ENCODE peak calls at places on chromosomes 2 and 18, in six cellular contexts. V is small intestine; R is adipocyte; K is NT2/D1; P is right lobe of liver; U is CD8-positive, alpha-beta memory T cell. F is an unnamed sample. For H3K9me3 and H3K4me1, the result is how much of the 10 kb centered on the place peaks cover.

GRCh38 chr2:60520477-60520876 is 33.0 kb downstream of the BCL11A start:
- DNase-seq in V (no peak), U (no peak), R (no peak), K (peak), P (no peak), F (no peak)

GRCh38 chr2:42054657-42055430 is 7.0 kb downstream of the PKDCC start:
- DNase-seq in K (no peak), V (peak), U (no peak), R (no peak), P (no peak), F (no peak)

GRCh38 chr2:128347701-128348504 is 29.2 kb upstream of the HS6ST1 start:
- DNase-seq in R (peak), P (peak), V (no peak), K (no peak), U (no peak), F (no peak)

GRCh38 chr2:215626812-215627281 is 191.0 kb upstream of the FN1 start:
- DNase-seq in K (no peak), U (no peak), P (no peak), R (peak), V (no peak), F (no peak)

GRCh38 chr2:27191107-27191829 is 20.6 kb upstream of the ATRAID start:
- DNase-seq in P (no peak), V (peak), R (peak), U (peak), K (peak), F (no peak)

GRCh38 chr2:81747481-81748070 is 1443.0 kb upstream of the LRRTM1 start:
- DNase-seq in R (no peak), K (no peak), U (no peak), V (no peak), P (no peak), F (no peak)

GRCh38 chr2:112648081-112648480 is 2.3 kb downstream of the SLC20A1 start:
- DNase-seq in V (no peak), R (no peak), U (no peak), K (no peak), P (no peak), F (no peak)

GRCh38 chr2:143125647-143126046 is 3.6 kb upstream of the ARHGAP15 start:
- DNase-seq in K (no peak), P (no peak), V (no peak), U (no peak), R (no peak), F (no peak)

GRCh38 chr2:99471635-99472326 is 18.0 kb downstream of the REV1 start:
- DNase-seq in P (no peak), V (no peak), U (no peak), K (no peak), R (no peak), F (no peak)

GRCh38 chr18:75405341-75405740 is 22.2 kb downstream of the SMIM21 start:
- DNase-seq in P (no peak), R (no peak), V (no peak), K (no peak), U (no peak), F (no peak)

GRCh38 chr2:158795110-158795924 is at the start of gene DAPL1:
- DNase-seq in K (no peak), P (no peak), V (peak), U (no peak), R (no peak), F (no peak)

GRCh38 chr2:141767051-141767450 is 363.8 kb downstream of the LRP1B start:
- DNase-seq in R (peak), V (no peak), P (no peak), K (no peak), U (no peak), F (no peak)

GRCh38 chr18:10232062-10232461 is 222.4 kb upstream of the APCDD1 start:
- DNase-seq in K (no peak), V (no peak), U (no peak), R (peak), P (no peak), F (no peak)

GRCh38 chr2:48131503-48132293 is 225.4 kb upstream of the FBXO11 start:
- DNase-seq in R (peak), K (no peak), V (no peak), P (no peak), U (peak), F (no peak)

GRCh38 chr18:27120246-27120645 is 64.9 kb downstream of the CHST9 start:
- DNase-seq in P (no peak), V (no peak), U (no peak), K (no peak), R (no peak), F (no peak)

GRCh38 chr2:171365232-171365631 is 68.6 kb downstream of the METTL8 start:
- DNase-seq in U (no peak), K (no peak), V (peak), P (no peak), R (no peak), F (no peak)

GRCh38 chr2:239820836-239821693 is 204.1 kb downstream of the NDUFA10 start:
- DNase-seq in P (no peak), U (no peak), V (no peak), R (no peak), K (no peak), F (no peak)

GRCh38 chr2:239818531-239819011 is 206.6 kb downstream of the NDUFA10 start:
- DNase-seq in R (no peak), P (no peak), U (no peak), V (no peak), K (no peak), F (no peak)

GRCh38 chr2:239819974-239820555 is 205.1 kb downstream of the NDUFA10 start:
- DNase-seq in R (no peak), U (no peak), K (no peak), P (no peak), V (no peak), F (no peak)

GRCh38 chr2:239818086-239818485 is 207.1 kb downstream of the NDUFA10 start:
- DNase-seq in P (no peak), U (no peak), V (no peak), K (no peak), R (no peak), F (no peak)

DNA sequence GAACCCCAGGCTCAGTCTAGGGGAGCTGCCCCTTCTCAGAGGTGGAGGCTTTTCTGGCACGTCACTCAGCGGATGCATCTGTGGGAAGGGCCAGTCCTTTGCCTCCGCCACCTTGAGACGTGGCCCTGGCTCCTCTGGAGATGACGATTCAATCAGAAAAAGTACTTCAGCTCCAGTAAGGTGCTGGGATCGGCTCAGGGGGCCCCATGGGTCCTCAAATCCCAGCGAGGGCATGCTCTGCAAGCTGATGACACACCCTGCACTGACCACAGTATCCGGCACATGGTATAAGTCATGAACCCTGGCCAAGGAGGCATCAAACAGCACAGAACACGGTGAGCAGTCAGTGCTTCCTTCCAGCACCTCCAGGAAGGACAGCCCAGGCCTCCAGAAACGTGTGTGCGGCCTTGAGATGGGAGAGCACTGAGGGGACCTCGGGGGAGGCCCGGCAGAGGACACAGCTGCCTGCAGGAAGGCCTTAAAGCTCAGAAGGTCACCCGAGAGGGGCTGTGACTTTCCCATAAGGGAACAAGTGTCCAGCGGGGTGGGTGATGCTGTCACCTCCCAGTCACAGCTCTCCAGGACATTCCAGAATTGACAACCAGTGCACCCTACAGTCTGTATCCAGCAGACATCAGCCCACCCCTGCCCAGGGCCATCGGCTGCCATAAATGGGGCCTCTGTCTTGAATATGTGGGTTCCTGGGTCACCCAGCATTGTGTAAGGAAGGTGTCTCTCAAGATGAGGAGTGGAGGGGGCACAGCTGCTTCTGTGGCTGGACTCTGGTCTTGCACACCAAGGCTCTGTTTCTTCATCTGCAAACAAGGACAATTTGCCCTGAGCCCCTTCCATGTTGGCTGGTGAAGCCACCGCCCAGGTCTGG is 205.8 kb downstream of the NDUFA10 start:
- DNase-seq in R (no peak), P (no peak), K (no peak), U (no peak), V (no peak), F (no peak)
- H3K9me3 ChIP-seq in R (under half), P (under half), K (under half), U (under half), V (under half), F (under half)

DNA sequence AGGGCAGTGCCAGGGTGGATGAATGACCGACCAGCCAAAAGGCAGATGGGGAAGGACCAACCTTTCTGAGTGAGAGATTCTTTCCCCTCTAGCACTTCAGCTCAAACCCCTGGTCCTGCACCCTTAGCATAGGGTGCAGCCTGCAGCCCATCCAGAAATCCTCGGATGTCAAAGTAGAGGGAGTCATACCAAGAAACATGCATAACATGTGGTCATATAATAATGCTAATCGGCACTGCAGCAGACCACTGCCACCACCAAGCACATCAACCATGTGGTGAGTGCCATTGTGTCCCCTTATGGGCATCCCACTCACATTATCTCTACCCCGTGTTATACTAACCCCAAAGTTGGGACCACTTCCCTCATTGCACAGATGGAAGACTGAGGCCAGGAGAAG is 17.7 kb downstream of the ATOH8 start:
- DNase-seq in K (no peak), V (no peak), P (no peak), U (no peak), R (no peak), F (no peak)
- H3K4me1 ChIP-seq in K (under half), V (under half), P (under half), U (under half), R (half or more), F (half or more)

GRCh38 chr2:52704251-52704650 is 1063.4 kb upstream of the CHAC2 start:
- DNase-seq in R (no peak), K (no peak), P (no peak), U (no peak), V (no peak), F (no peak)

GRCh38 chr2:52697690-52698089 is 1069.9 kb upstream of the CHAC2 start:
- DNase-seq in P (no peak), V (no peak), R (no peak), U (no peak), K (no peak), F (no peak)

GRCh38 chr2:52703004-52703403 is 1064.6 kb upstream of the CHAC2 start:
- DNase-seq in V (no peak), R (no peak), K (no peak), P (no peak), U (no peak), F (no peak)
- H3K9me3 ChIP-seq in V (under half), R (under half), K (under half), P (under half), U (under half), F (under half)

DNA sequence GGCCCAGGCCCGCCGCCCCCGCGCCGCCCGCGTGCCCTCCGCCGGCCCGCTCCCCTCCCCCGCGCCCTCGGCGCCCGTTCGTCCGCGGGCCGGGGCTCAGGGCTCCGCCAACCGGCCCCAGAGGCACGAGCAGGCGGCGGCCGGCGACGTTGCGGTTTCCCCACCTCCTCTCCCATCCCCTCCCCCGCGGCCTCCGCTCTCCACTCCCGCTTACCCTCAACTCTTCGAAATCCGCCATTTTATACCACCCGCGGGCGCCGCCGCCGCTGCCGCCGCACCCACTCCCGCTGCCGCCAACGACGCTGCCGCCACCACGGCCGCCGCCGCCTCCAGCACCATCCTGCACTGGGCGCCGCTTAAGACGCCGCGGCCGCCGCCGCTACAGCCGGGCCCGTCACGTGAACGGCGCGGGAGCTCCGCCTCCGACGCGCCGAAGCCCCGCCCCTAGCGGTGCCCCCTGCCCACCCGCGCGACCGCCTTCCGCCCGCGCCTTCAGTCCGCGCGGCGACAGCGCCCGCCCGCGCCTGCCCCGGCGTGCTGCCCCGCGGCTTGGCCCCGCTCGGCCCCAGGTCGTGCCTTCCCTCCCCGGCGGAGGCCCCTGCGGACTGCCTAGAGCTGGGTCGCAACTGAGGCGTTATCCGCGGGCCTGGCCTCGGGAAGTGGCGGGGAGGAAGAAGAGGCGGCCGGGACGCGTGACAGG is at the start of the genes KATNAL2 and PIAS2:
- DNase-seq in R (peak), U (peak), K (peak), V (peak), P (peak), F (no peak)
- H3K4me1 ChIP-seq in R (under half), U (under half), K (under half), V (under half), P (under half), F (under half)

GRCh38 chr2:63831176-63831575 is 10.5 kb upstream of the UGP2 start:
- DNase-seq in P (no peak), V (no peak), R (no peak), K (no peak), U (no peak), F (no peak)

GRCh38 chr2:63840081-63840784 is 1.5 kb upstream of the UGP2 start:
- DNase-seq in V (no peak), U (peak), K (no peak), R (no peak), P (no peak), F (no peak)

GRCh38 chr2:63837036-63837594 is 4.6 kb upstream of the UGP2 start:
- DNase-seq in V (no peak), U (no peak), P (no peak), K (no peak), R (no peak), F (no peak)

GRCh38 chr2:63834401-63834800 is 7.3 kb upstream of the UGP2 start:
- DNase-seq in K (no peak), P (no peak), V (no peak), R (no peak), U (no peak), F (no peak)
- H3K9me3 ChIP-seq in K (under half), P (under half), V (under half), R (under half), U (under half), F (under half)

GRCh38 chr18:23137093-23137640 is 1.9 kb downstream of the CABLES1 start:
- DNase-seq in V (peak), P (no peak), K (no peak), R (no peak), U (no peak), F (no peak)

GRCh38 chr18:23134780-23135678 is at the start of gene CABLES1:
- DNase-seq in P (peak), K (no peak), V (peak), U (peak), R (peak), F (no peak)

GRCh38 chr18:23137788-23138216 is 2.5 kb downstream of the CABLES1 start:
- DNase-seq in P (no peak), U (no peak), R (no peak), V (peak), K (no peak), F (no peak)

GRCh38 chr18:23135679-23136325 is 517 bp downstream of the CABLES1 start:
- DNase-seq in K (no peak), P (peak), V (peak), R (peak), U (peak), F (no peak)

DNA sequence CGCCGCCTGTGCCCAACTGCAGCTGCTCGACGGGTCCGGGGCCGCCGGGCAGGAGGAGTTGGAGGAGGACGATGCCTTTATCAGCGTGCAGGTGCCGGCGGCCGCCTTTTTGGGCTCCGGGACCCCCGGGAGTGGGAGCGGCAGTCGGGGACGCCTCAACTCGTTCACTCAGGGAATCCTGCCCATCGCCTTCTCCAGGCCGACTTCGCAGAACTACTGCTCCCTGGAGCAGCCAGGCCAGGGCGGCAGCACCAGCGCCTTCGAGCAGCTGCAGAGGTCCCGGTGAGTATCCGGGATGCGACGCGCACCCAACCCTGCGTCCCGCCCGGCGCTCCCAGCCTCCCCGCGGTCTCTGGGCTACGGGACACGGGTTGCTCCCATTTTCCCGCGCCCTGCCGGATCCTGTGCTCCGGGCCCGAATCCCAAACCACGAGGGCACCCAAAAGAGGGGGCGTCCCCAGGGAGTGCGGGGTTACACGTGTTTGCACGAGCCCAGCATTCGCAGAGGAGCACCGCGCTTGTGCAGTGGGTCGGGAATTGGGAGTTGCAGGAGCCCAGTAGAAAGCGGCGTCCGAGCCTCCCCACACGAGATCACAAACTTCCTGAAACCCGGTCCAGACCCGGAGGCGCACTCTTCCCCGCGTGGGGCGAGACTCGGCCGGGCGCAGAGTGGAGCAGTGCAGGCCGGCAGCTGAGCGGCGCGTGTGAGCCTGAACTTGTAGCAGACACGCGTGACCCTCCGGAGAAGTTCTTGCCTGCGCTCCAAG is 1.2 kb downstream of the CABLES1 start:
- DNase-seq in V (peak), P (peak), K (no peak), U (no peak), R (peak), F (no peak)
- H3K4me1 ChIP-seq in V (under half), P (half or more), K (under half), U (under half), R (under half), F (under half)

GRCh38 chr18:79723628-79724027 is 44.0 kb downstream of the CTDP1 start:
- DNase-seq in R (no peak), P (no peak), U (no peak), V (peak), K (no peak), F (no peak)

GRCh38 chr18:79724299-79725080 is 44.9 kb downstream of the CTDP1 start:
- DNase-seq in V (peak), P (no peak), K (no peak), U (no peak), R (no peak), F (no peak)

GRCh38 chr18:79725486-79725885 is 45.9 kb downstream of the CTDP1 start:
- DNase-seq in V (no peak), P (no peak), R (no peak), U (no peak), K (no peak), F (no peak)

GRCh38 chr18:79720359-79720733 is 40.7 kb downstream of the CTDP1 start:
- DNase-seq in R (peak), P (no peak), V (no peak), U (no peak), K (no peak), F (no peak)

GRCh38 chr18:79723036-79723435 is 43.4 kb downstream of the CTDP1 start:
- DNase-seq in U (no peak), K (no peak), P (no peak), R (no peak), V (no peak), F (no peak)
- H3K9me3 ChIP-seq in U (under half), K (under half), P (under half), R (under half), V (under half), F (under half)

GRCh38 chr2:39693275-39693674 is 27.6 kb downstream of the TMEM178A start:
- DNase-seq in V (no peak), P (no peak), K (no peak), R (no peak), U (no peak), F (no peak)
- H3K4me1 ChIP-seq in V (under half), P (under half), K (under half), R (under half), U (under half), F (under half)

F was measured in esophagus squamous epithelium.